ENCODE peak calls at places on chromosomes 13 and 19, in four cellular contexts. T is stomach, Q is BJ, J is upper lobe of right lung. R is an unnamed sample.

GRCh38 chr19:51398096-51398704 is 7.8 kb upstream of the C19orf84 start:
- DNase-seq in J (no peak), T (no peak), Q (no peak), R (no peak)

GRCh38 chr13:26229080-26229615 is 7.0 kb upstream of the RNF6 start:
- DNase-seq in T (no peak), Q (no peak), J (no peak), R (no peak)

GRCh38 chr19:39514840-39515550 is at the start of gene SELENOV:
- DNase-seq in J (no peak), T (no peak), Q (no peak), R (no peak)

GRCh38 chr13:43662976-43663375 is 123.8 kb downstream of the ENOX1 start:
- DNase-seq in J (no peak), Q (no peak), T (no peak), R (no peak)

GRCh38 chr19:2631213-2631821 is 71.2 kb downstream of the GNG7 start:
- DNase-seq in J (no peak), Q (no peak), T (no peak), R (no peak)

GRCh38 chr13:26628706-26629105 is 71.2 kb downstream of the WASF3 start:
- DNase-seq in J (no peak), Q (no peak), T (no peak), R (no peak)

GRCh38 chr19:3608750-3609322 is 2.2 kb upstream of the TBXA2R start:
- DNase-seq in J (no peak), T (no peak), Q (no peak), R (no peak)

GRCh38 chr13:75473472-75473871 is 8.5 kb downstream of the TBC1D4 start:
- DNase-seq in Q (no peak), T (no peak), J (no peak), R (no peak)

GRCh38 chr13:49421391-49421790 is 22.5 kb downstream of the CAB39L start:
- DNase-seq in T (no peak), J (no peak), Q (no peak), R (no peak)

GRCh38 chr19:38451629-38452028 is 18.1 kb downstream of the RYR1 start:
- DNase-seq in J (no peak), Q (no peak), T (no peak), R (no peak)

GRCh38 chr19:19053508-19054314 is 10.1 kb upstream of the SLC25A42 start:
- DNase-seq in Q (no peak), J (peak; percentile 86), T (peak; percentile 70), R (peak; percentile 37)

GRCh38 chr13:30785146-30785845 is 50.0 kb downstream of the ALOX5AP start:
- DNase-seq in T (no peak), J (peak; percentile 72), Q (no peak), R (no peak)

GRCh38 chr19:46745521-46746280 is at the start of gene FKRP:
- DNase-seq in T (peak; percentile 32), Q (no peak), J (no peak), R (no peak)

GRCh38 chr19:38853214-38853613 is 3.4 kb upstream of the HNRNPL start:
- DNase-seq in J (no peak), T (no peak), Q (no peak), R (no peak)

GRCh38 chr13:92838786-92839185 is 387.8 kb upstream of the GPC6 start:
- DNase-seq in Q (no peak), J (no peak), T (no peak), R (no peak)

DNA sequence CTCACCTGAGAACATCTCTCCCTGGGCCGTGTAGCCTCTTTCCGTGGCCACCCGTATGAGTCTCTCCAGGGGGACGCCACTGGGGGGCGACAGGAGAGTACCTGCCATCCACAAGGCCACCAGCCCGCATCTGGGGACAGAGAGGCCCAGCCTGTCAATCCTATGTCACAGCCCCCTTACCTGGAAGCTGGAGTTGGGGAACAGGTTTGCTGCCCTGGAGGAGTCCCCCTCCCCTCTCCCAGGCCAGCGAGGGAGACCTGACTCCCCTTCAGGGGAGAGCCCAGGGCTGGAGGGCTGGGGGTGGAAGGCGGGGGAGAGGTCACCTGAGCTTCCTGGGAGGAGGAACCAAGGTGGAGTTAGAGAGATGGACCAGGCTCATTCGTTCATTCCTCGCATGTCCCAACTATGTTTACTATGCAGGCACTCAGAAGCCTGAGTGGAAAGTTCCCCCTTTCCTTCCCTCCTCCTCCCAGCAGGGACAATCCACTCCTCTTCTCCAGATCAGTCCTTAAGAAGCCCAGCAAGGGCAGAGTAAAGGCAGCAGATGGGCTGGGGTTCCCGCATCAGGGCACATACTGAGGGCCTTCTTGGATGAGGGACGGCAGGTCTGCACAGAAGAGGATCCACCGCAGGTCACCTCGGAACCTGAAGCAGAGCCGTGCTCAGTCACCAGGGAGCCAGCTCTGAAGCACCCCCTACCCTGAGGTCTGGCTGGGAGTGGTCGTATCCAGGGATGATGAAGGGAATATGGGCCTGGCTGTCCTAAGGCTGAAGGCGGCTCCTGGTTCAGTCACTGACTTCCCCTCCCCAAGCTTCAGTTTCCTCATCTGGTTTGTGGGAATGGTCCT is 5.5 kb downstream of the ACTMAP start:
- DNase-seq in T (no peak), Q (no peak), J (peak; percentile 86), R (no peak)
- TF ChIP-seq CTCF in T (no peak), Q (no peak), J (peak; percentile 22), R (peak; percentile 12)

DNA sequence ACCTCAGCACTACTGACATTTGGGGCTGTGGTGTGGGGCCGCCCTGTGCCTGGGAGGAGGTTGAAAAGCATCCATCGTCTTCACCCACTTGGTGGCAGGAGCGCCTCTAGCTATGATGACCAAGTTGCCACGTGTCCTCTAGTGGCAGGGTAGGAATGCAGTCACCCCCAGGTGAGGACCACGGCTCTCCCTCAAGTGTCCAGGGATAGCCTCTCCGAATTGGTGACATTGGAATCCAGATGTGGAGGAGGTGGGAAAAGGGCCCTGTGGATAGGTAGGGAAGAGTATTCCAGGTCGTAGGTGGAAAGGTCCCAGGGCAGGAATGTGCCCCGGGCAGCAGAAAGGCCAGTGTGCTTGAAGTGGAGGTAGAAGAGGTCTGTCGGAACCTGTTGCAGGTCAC is 37.6 kb downstream of the ARHGEF18 start:
- DNase-seq in T (no peak), J (no peak), Q (no peak), R (no peak)
- H3K36me3 ChIP-seq in T (peaks cover 23% of the 10 kb centered on the region), J (no peaks in the 10 kb centered on the region), Q (no peaks in the 10 kb centered on the region), R (no peaks in the 10 kb centered on the region)

GRCh38 chr19:1605236-1606137 is at the start of gene UQCR11:
- DNase-seq in Q (peak; percentile 81), T (peak; percentile 96), J (peak; percentile 97), R (peak; percentile 96)
- TF ChIP-seq CTCF in Q (peak; percentile 74), T (peak; percentile 61), J (peak; percentile 56), R (peak; percentile 69)

DNA sequence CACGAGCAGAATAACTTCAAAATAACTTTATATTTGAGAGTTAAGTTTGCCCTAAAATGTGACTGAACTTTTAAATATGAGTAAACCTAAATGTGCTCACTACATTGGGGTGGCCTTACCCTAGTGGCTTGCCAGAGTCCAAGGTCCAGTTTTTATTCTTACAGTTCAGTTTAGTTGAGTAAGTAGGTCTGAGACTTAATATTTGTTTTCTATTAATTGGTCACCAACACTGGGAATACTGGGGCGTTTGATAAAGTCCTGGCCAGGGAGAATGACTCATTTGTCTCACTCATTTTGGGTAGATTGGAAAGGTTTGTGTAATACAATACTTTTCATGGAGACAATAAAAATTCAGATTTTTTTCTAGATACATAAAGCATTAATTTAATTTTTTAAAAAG is 127.8 kb upstream of the SPATA13 start:
- DNase-seq in T (no peak), J (no peak), Q (no peak), R (no peak)
- H3K36me3 ChIP-seq in T (no peaks in the 10 kb centered on the region), J (no peaks in the 10 kb centered on the region), Q (no peaks in the 10 kb centered on the region), R (no peaks in the 10 kb centered on the region)

GRCh38 chr13:73058432-73058740 is 419 bp upstream of the KLF5 start:
- DNase-seq in Q (no peak), T (no peak), J (no peak), R (no peak)

GRCh38 chr13:73060251-73061160 is 1.7 kb downstream of the KLF5 start:
- DNase-seq in J (no peak), Q (no peak), T (no peak), R (peak; percentile 33)

GRCh38 chr13:73058741-73059459 is at the start of gene KLF5:
- DNase-seq in J (peak; percentile 99), Q (peak; percentile 74), T (peak; percentile 99), R (peak; percentile 99)

GRCh38 chr13:73061478-73062275 is 2.9 kb downstream of the KLF5 start:
- DNase-seq in J (no peak), Q (no peak), T (no peak), R (peak; percentile 40)

GRCh38 chr13:73059460-73060250 is 850 bp downstream of the KLF5 start:
- DNase-seq in J (peak; percentile 91), Q (no peak), T (peak; percentile 75), R (peak; percentile 85)
- TF ChIP-seq CTCF in J (peak; percentile 17), Q (no peak), T (no peak), R (peak; percentile 45)

DNA sequence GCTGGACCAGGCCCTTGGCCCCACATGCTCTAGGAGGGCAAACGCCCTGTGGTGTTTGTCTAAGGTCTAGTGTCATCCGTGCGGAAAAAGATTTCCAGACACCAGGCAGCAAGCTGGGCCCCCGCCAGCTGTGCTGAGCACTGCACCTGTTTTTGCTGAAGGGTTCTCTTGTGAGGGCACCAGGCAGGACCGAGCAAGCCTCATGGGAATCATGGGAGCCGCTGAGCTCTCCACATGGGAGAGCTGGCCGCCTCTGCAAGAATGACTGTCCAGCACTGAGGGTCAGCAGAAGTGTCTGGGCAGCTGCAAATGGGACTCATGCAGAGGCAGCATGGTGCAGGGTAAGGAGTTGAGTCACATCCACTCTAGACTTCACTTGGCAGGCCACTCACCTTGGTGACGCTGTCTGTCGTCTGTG is 12.0 kb downstream of the B3GNT8 start:
- DNase-seq in T (no peak), J (no peak), Q (no peak), R (no peak)
- H3K36me3 ChIP-seq in T (peaks cover 96% of the 10 kb centered on the region), J (peaks cover 74% of the 10 kb centered on the region), Q (peaks cover 35% of the 10 kb centered on the region), R (peaks cover 11% of the 10 kb centered on the region)

DNA sequence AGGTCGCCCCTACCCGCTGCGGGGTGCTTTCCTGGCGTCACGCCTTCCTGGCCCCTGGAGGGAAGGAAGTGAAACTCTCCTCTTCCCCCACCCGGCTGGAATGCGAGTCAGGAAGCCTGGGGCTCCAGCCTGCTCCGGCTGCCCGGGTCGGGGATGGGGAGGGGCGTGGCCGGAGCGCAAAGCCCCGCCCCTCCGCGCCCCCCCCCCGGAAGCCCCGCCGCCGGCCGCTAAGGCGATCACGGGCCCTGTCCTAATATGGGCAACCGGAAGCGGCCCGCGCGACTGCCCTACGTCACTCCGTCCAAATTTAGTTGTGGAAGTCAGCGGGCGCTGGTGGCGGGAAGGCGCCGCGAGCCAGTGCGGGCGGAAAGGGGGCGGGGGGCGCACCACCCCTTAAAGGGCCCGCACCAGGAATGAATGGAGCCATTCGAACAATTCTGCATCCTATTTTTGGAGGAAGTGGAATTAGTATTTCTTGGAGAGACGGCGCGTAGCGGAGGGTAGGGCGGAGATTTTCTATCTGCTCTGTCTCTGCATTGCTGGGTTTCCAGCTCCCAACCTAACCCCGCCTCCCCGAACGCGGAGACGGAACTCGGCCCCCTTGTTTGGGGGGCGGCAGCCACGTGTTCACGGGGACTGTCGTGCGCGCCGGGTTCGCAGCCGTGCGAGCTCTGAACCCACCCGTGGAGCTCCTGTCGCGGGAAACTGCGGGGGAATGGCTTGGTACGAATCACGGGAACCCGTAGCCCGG is 1.6 kb downstream of the IER2 start:
- DNase-seq in Q (peak; percentile 78), T (peak; percentile 99), J (peak; percentile 98), R (peak; percentile 98)
- TF ChIP-seq CTCF in Q (peak; percentile 39), T (no peak), J (peak; percentile 12), R (peak; percentile 5)